ENCODE peak calls at places on chromosomes 5 and 9, in eight cellular contexts. L, N, Q, T, D, P, E and F are unnamed samples.

GRCh38 chr5:161630948-161631347 is 54.6 kb upstream of the GABRA6 start:
- DNase-seq in L (no peak), E (no peak), N (no peak), Q (no peak), T (no peak), P (no peak), D (no peak), F (no peak)

GRCh38 chr5:82165740-82166530 is 112.2 kb downstream of the RPS23 start:
- DNase-seq in D (peak), L (peak), Q (peak), N (peak), T (peak), E (peak), P (peak), F (peak)

GRCh38 chr5:143311428-143311827 is 92.1 kb downstream of the NR3C1 start:
- DNase-seq in Q (no peak), D (no peak), L (peak), E (no peak), N (peak), P (peak), T (peak), F (peak)

GRCh38 chr5:81006955-81007636 is 46.9 kb downstream of the RASGRF2 start:
- DNase-seq in Q (no peak), D (no peak), P (no peak), E (no peak), L (no peak), N (no peak), T (no peak), F (no peak)

GRCh38 chr5:156879665-156880285 is 29.7 kb downstream of the PPP1R2B start:
- DNase-seq in E (no peak), D (no peak), T (no peak), Q (no peak), P (no peak), L (no peak), N (no peak), F (no peak)

GRCh38 chr5:96788112-96788749 is 19.5 kb downstream of the ERAP1 start:
- DNase-seq in L (no peak), P (peak), N (peak), E (no peak), T (no peak), D (no peak), Q (no peak), F (no peak)

GRCh38 chr9:134619456-134619982 is 22.1 kb upstream of the COL5A1 start:
- DNase-seq in T (no peak), E (no peak), Q (no peak), P (no peak), N (no peak), D (no peak), L (no peak), F (no peak)

GRCh38 chr5:167934561-167934971 is 356.9 kb upstream of the WWC1 start:
- DNase-seq in L (no peak), P (peak), N (no peak), Q (no peak), D (no peak), E (peak), T (no peak), F (no peak)

GRCh38 chr5:84748313-84748712 is 363.6 kb upstream of the EDIL3 start:
- DNase-seq in D (no peak), T (no peak), P (no peak), N (no peak), L (no peak), E (no peak), Q (no peak), F (no peak)

GRCh38 chr9:121612511-121612998 is 38.9 kb upstream of the DAB2IP start:
- DNase-seq in P (no peak), E (peak), D (no peak), N (no peak), L (peak), Q (no peak), T (peak), F (no peak)

GRCh38 chr9:121607434-121608248 is 43.8 kb upstream of the DAB2IP start:
- DNase-seq in T (peak), Q (no peak), E (peak), N (peak), D (no peak), L (peak), P (no peak), F (no peak)

GRCh38 chr9:121610638-121610953 is 40.8 kb upstream of the DAB2IP start:
- DNase-seq in Q (no peak), N (no peak), T (no peak), D (no peak), L (no peak), P (no peak), E (peak), F (peak)

GRCh38 chr9:121613009-121613766 is 38.2 kb upstream of the DAB2IP start:
- DNase-seq in N (no peak), T (peak), D (no peak), P (no peak), Q (no peak), E (peak), L (no peak), F (no peak)

GRCh38 chr9:121609845-121610637 is 41.4 kb upstream of the DAB2IP start:
- DNase-seq in N (peak), P (peak), T (peak), L (peak), E (peak), D (no peak), Q (no peak), F (no peak)
- H3K4me2 ChIP-seq in N (no peak), P (no peak), T (peak), L (peak), E (no peak), D (no peak), Q (no peak), F (no peak)

DNA sequence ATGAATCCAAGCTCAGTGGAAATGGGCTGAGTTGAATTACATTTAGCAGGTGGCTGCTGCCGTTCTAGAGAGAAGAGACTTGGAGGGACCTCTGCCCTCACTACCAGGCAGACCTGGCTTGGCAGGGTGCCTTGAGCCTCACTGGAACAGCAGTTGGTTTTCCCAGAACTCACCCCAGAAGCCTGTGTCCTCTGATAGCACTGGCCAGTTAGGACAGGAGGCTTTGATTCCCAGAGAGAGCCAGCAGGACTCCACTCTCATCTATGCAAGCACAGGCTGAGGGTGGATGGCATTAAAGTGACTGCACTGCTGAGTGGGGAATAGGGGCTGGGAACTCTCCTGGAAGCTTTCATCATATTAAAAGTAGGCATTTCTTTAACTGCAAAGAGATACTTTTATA is 54.8 kb downstream of the PWWP2A start:
- DNase-seq in Q (no peak), L (no peak), T (no peak), P (no peak), N (no peak), E (no peak), D (no peak), F (no peak)
- H3K4me2 ChIP-seq in Q (no peak), L (no peak), T (no peak), P (no peak), N (no peak), E (no peak), D (no peak), F (no peak)

GRCh38 chr5:63962345-63962744 is at the start of gene HTR1A:
- DNase-seq in P (no peak), N (no peak), T (no peak), D (no peak), L (no peak), Q (no peak), E (no peak), F (peak)
- H3K4me2 ChIP-seq in P (no peak), N (no peak), T (no peak), D (peak), L (no peak), Q (no peak), E (peak), F (peak)

GRCh38 chr5:57382665-57383064 is 99.9 kb downstream of the ACTBL2 start:
- DNase-seq in Q (no peak), P (peak), D (no peak), E (peak), N (no peak), L (no peak), T (no peak), F (no peak)
- H3K4me2 ChIP-seq in Q (no peak), P (peak), D (no peak), E (no peak), N (no peak), L (peak), T (peak), F (no peak)

GRCh38 chr9:136664799-136665082 is 2.0 kb downstream of the EGFL7 start:
- DNase-seq in P (no peak), T (no peak), D (no peak), L (no peak), N (no peak), E (no peak), Q (no peak), F (peak)

GRCh38 chr9:136666364-136667216 is 3.9 kb downstream of the EGFL7 start:
- DNase-seq in N (no peak), D (no peak), Q (no peak), P (peak), E (no peak), L (no peak), T (no peak), F (peak)

GRCh38 chr9:136665111-136665703 is 2.5 kb downstream of the EGFL7 start:
- DNase-seq in D (peak), T (peak), P (peak), L (no peak), E (peak), N (no peak), Q (no peak), F (peak)

GRCh38 chr9:136667217-136667939 is 4.7 kb downstream of the EGFL7 start:
- DNase-seq in P (no peak), N (no peak), Q (no peak), L (no peak), T (no peak), D (no peak), E (no peak), F (no peak)

DNA sequence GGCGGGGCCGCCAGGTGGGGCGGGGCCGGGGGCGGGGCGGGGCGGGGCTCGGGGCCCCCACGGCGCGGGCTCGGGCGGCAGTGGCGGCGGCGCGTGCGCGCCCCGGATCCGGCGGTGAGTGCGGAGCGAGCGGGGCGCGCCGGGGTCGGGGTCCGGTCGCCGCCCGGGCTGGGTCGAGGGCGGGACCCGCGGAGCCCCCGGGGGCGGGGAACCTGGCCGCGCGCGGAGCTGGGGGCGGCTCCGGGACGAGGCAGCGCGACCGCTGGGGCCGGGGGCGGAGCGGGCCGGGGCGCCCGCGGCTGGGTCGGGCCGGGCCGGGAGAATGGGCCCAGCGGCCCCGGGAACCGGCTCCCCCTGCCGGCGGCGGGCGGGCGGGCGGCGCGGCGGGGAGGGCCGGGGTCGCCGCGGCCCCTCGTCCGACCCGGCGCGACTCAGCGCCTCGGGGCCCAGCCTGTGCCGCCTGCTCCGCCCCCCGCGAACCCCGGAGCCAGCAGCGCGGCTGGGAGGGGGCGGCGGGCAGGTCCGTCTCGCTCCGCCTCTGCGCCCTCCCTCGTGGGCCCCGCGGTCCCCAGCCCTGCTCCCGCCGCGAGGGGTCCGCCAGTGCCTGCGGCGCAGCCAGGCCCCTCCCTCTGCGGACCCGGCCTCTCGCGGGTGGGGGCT is 3.1 kb downstream of the EGFL7 start:
- DNase-seq in P (peak), N (no peak), D (no peak), Q (no peak), L (no peak), T (peak), E (no peak), F (peak)
- H3K4me2 ChIP-seq in P (peak), N (peak), D (peak), Q (no peak), L (peak), T (peak), E (peak), F (peak)

GRCh38 chr5:139741823-139742172 is 53.8 kb upstream of the PSD2 start:
- DNase-seq in E (no peak), P (no peak), Q (no peak), D (no peak), L (no peak), T (no peak), N (no peak), F (no peak)
- H3K4me2 ChIP-seq in E (no peak), P (no peak), Q (no peak), D (no peak), L (no peak), T (no peak), N (no peak), F (no peak)

GRCh38 chr5:88873447-88873846 is 9.5 kb downstream of the MEF2C start:
- DNase-seq in D (no peak), Q (no peak), N (no peak), T (no peak), L (no peak), E (no peak), P (no peak), F (no peak)

GRCh38 chr5:88876714-88877113 is 6.3 kb downstream of the MEF2C start:
- DNase-seq in N (no peak), T (no peak), P (no peak), Q (peak), L (no peak), D (no peak), E (no peak), F (peak)

GRCh38 chr5:88877826-88878225 is 5.2 kb downstream of the MEF2C start:
- DNase-seq in T (no peak), L (no peak), N (no peak), D (no peak), Q (peak), E (no peak), P (no peak), F (no peak)

GRCh38 chr5:88872971-88873370 is 10.0 kb downstream of the MEF2C start:
- DNase-seq in P (no peak), L (no peak), T (no peak), N (no peak), D (no peak), Q (no peak), E (no peak), F (no peak)

DNA sequence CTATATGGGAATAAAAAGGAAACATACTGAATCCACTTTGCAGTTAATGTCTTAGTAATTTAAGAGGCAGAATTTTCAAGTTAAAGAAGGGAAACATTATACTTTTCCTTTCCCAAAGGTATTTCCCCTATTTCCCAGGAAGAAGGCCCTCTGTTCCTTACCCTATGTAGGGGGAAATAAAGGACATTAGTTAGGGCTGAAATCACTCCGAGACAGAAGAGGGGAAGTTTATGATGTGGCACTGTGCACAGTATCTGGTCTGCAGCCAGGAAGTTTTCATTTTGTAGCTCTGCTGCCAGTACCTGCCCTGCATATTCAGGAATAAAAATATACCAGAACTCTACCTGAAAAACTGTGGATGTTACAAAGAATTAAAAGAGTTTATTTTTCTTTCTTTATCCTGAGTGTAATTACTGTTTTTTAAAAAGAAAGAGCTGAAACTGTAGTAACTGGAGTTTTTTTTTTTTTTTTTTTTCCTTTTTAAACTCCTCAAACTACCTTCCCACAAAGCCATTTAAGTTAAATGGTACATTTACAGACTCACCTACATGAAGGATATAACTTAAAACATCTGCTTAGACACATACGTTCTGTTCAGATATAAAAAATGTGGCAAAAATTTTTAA is 7.3 kb downstream of the MEF2C start:
- DNase-seq in E (no peak), Q (peak), N (no peak), L (no peak), D (no peak), P (peak), T (no peak), F (no peak)
- H3K4me2 ChIP-seq in E (no peak), Q (peak), N (peak), L (no peak), D (no peak), P (peak), T (no peak), F (no peak)

GRCh38 chr5:322942-323879 is 1.7 kb downstream of the AHRR start:
- DNase-seq in T (no peak), L (no peak), P (peak), E (peak), D (no peak), Q (no peak), N (peak), F (peak)
- H3K4me2 ChIP-seq in T (no peak), L (no peak), P (peak), E (no peak), D (no peak), Q (no peak), N (peak), F (peak)